ENCODE peak calls at places on chromosome 6, in six cellular contexts. J, L, D, K, X and G are unnamed samples.

GRCh38 chr6:149373511-149373910 is 26.6 kb upstream of the SUMO4 start:
- DNase-seq in J (no peak), L (no peak), D (no peak), K (no peak), X (no peak), G (no peak)

GRCh38 chr6:167678102-167679101 is 148.3 kb upstream of the AFDN start:
- DNase-seq in J (no peak), L (no peak), D (no peak), K (peak), X (no peak), G (peak)

GRCh38 chr6:121851056-121851455 is 415.6 kb downstream of the GJA1 start:
- DNase-seq in J (no peak), L (no peak), D (no peak), K (no peak), X (no peak), G (no peak)

GRCh38 chr6:332671-333070 is 40.4 kb downstream of the DUSP22 start:
- DNase-seq in J (peak), L (no peak), D (no peak), K (no peak), X (no peak), G (no peak)

GRCh38 chr6:110557226-110557625 is 80.8 kb upstream of the SLC22A16 start:
- DNase-seq in J (no peak), L (no peak), D (no peak), K (no peak), X (no peak), G (no peak)

GRCh38 chr6:165743366-165743898 is 80.4 kb upstream of the PDE10A start:
- DNase-seq in J (no peak), L (no peak), D (no peak), K (no peak), X (no peak), G (no peak)

GRCh38 chr6:84618046-84618752 is 146.2 kb downstream of the TBX18 start:
- DNase-seq in J (peak), L (no peak), D (no peak), K (no peak), X (no peak), G (no peak)

GRCh38 chr6:108001696-108002231 is 43.8 kb upstream of the SEC63 start:
- DNase-seq in J (no peak), L (no peak), D (no peak), K (no peak), X (no peak), G (no peak)

GRCh38 chr6:33577106-33577535 is 3.0 kb downstream of the BAK1 start:
- DNase-seq in J (no peak), L (peak), D (no peak), K (peak), X (no peak), G (no peak)

GRCh38 chr6:157144861-157145260 is 178.5 kb downstream of the TMEM242 start:
- DNase-seq in J (no peak), L (no peak), D (no peak), K (no peak), X (no peak), G (no peak)

GRCh38 chr6:137579612-137580011 is 85.4 kb upstream of the OLIG3 start:
- DNase-seq in J (no peak), L (no peak), D (no peak), K (no peak), X (no peak), G (no peak)

GRCh38 chr6:41257369-41258195 is 28.9 kb downstream of the TREM1 start:
- DNase-seq in J (peak), L (no peak), D (no peak), K (no peak), X (no peak), G (peak)

GRCh38 chr6:37725967-37726366 is 28.3 kb upstream of the MDGA1 start:
- DNase-seq in J (no peak), L (no peak), D (peak), K (no peak), X (no peak), G (no peak)

GRCh38 chr6:14086701-14087100 is 30.9 kb upstream of the CD83 start:
- DNase-seq in J (no peak), L (no peak), D (no peak), K (no peak), X (no peak), G (peak)

GRCh38 chr6:26157150-26157837 is 70.1 kb downstream of the HFE start:
- DNase-seq in J (no peak), L (peak), D (peak), K (peak), X (peak), G (peak)

GRCh38 chr6:163415620-163416379 is 1.3 kb downstream of the QKI start:
- DNase-seq in J (no peak), L (peak), D (peak), K (peak), X (peak), G (peak)

GRCh38 chr6:10962673-10963072 is 75.8 kb downstream of the SYCP2L start:
- DNase-seq in J (peak), L (no peak), D (no peak), K (no peak), X (no peak), G (no peak)

GRCh38 chr6:145023116-145023726 is 712.1 kb downstream of the EPM2A start:
- DNase-seq in J (no peak), L (no peak), D (no peak), K (no peak), X (no peak), G (no peak)

GRCh38 chr6:73152556-73152955 is 72.7 kb downstream of the KHDC1L start:
- DNase-seq in J (no peak), L (no peak), D (no peak), K (no peak), X (no peak), G (no peak)

GRCh38 chr6:107228754-107229153 is 113.4 kb upstream of the BEND3 start:
- DNase-seq in J (no peak), L (no peak), D (no peak), K (no peak), X (no peak), G (no peak)

GRCh38 chr6:39765508-39766065 is 26.6 kb upstream of the DAAM2 start:
- DNase-seq in J (no peak), L (no peak), D (no peak), K (no peak), X (no peak), G (no peak)

GRCh38 chr6:170423814-170424633 is 117.5 kb downstream of the FAM120B start:
- DNase-seq in J (no peak), L (no peak), D (no peak), K (no peak), X (no peak), G (no peak)